ENCODE peak calls at places on chromosomes 5 and 9, in five cellular contexts. C is neural progenitor cell, K is left lung, D is body of pancreas, J is cardiac fibroblast. Q is an unnamed sample.
A peak's percentile ranks its signal among the peaks of the same experiment; 100 is the strongest.

GRCh38 chr5:118698774-118699173 is 289.6 kb downstream of the DTWD2 start:
- DNase-seq in C (peak; percentile 34), K (no peak), D (no peak), J (no peak), Q (no peak)

GRCh38 chr5:176383961-176384360 is 4.4 kb downstream of the NOP16 start:
- DNase-seq in C (no peak), K (no peak), D (no peak), J (no peak), Q (no peak)

GRCh38 chr5:41404757-41405156 is 105.6 kb downstream of the PLCXD3 start:
- DNase-seq in C (no peak), K (no peak), D (no peak), J (peak; percentile 83), Q (no peak)

GRCh38 chr9:5869315-5870019 is 21.2 kb upstream of the MLANA start:
- DNase-seq in C (peak; percentile 20), K (no peak), D (no peak), J (no peak), Q (peak; percentile 6)

GRCh38 chr5:104126980-104127379 is 564.4 kb upstream of the NUDT12 start:
- DNase-seq in C (no peak), K (no peak), D (no peak), J (no peak), Q (no peak)

GRCh38 chr9:108762348-108763055 is 93.3 kb downstream of the ACTL7B start:
- DNase-seq in C (no peak), K (no peak), D (no peak), J (no peak), Q (no peak)

GRCh38 chr5:126054593-126055347 is 368.4 kb upstream of the GRAMD2B start:
- DNase-seq in C (no peak), K (no peak), D (no peak), J (no peak), Q (no peak)

GRCh38 chr9:89436326-89436725 is 61.6 kb downstream of the SEMA4D start:
- DNase-seq in C (no peak), K (no peak), D (no peak), J (no peak), Q (no peak)

GRCh38 chr5:109413463-109413862 is 3.7 kb upstream of the PJA2 start:
- DNase-seq in C (peak; percentile 58), K (no peak), D (peak; percentile 49), J (peak; percentile 48), Q (peak; percentile 31)

GRCh38 chr9:33162721-33163311 is 4.3 kb downstream of the B4GALT1 start:
- DNase-seq in C (no peak), K (no peak), D (peak; percentile 53), J (peak; percentile 93), Q (peak; percentile 98)

GRCh38 chr9:124239249-124240073 is 18.3 kb upstream of the NEK6 start:
- DNase-seq in C (no peak), K (no peak), D (no peak), J (no peak), Q (no peak)

GRCh38 chr9:37119360-37119759 is 1.0 kb upstream of the ZCCHC7 start:
- DNase-seq in C (no peak), K (no peak), D (no peak), J (no peak), Q (no peak)

GRCh38 chr9:37121881-37122280 is 1.5 kb downstream of the ZCCHC7 start:
- DNase-seq in C (no peak), K (no peak), D (no peak), J (no peak), Q (peak; percentile 30)

GRCh38 chr9:37117956-37118355 is 2.4 kb upstream of the ZCCHC7 start:
- DNase-seq in C (no peak), K (no peak), D (no peak), J (no peak), Q (no peak)

GRCh38 chr9:37119907-37120839 is at the start of gene ZCCHC7:
- DNase-seq in C (peak; percentile 94), K (peak; percentile 98), D (peak; percentile 97), J (peak; percentile 96), Q (peak; percentile 93)
- H3K4me3 ChIP-seq in C (peak within 1 kb of the TSS; percentile 74), K (peak within 1 kb of the TSS; percentile 82), D (peak within 1 kb of the TSS; percentile 57), J (peak within 1 kb of the TSS; percentile 87), Q (peak within 1 kb of the TSS; percentile 81)

GRCh38 chr5:89847743-89848142 is 561.8 kb downstream of the CETN3 start:
- DNase-seq in C (no peak), K (no peak), D (no peak), J (no peak), Q (peak; percentile 50)

GRCh38 chr5:89849819-89850515 is 559.6 kb downstream of the CETN3 start:
- DNase-seq in C (peak; percentile 29), K (no peak), D (no peak), J (peak; percentile 34), Q (peak; percentile 5)

GRCh38 chr5:89850516-89850865 is 559.1 kb downstream of the CETN3 start:
- DNase-seq in C (no peak), K (no peak), D (no peak), J (no peak), Q (no peak)

DNA sequence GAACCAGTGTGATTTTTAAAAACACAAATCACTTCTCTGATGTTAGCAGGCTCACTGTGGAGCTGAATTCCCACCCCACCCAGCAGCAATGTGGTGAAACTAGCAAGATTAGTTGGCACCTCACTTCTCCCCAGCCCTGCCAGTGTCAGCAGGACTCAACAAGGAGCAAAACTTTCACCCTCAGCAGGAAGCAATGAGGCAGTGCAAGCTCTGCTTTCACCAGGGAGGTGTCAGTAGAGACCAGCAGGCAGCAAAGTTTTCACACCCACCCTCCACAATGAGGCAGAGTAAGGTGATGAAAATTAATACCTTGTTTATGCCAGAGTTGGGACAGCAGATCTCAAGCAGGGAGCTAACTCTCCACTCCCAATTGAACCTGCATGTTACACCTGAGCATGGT is 565.0 kb downstream of the CETN3 start:
- DNase-seq in C (no peak), K (no peak), D (no peak), J (peak; percentile 5), Q (no peak)
- TF ChIP-seq CTCF in C (no peak), K (no peak), D (no peak), J (no peak), Q (no peak)

GRCh38 chr5:21688655-21689054 is 1164.5 kb downstream of the CDH12 start:
- DNase-seq in C (no peak), K (no peak), D (no peak), J (no peak), Q (peak; percentile 71)

GRCh38 chr5:21687621-21688020 is 1165.5 kb downstream of the CDH12 start:
- DNase-seq in C (no peak), K (no peak), D (no peak), J (no peak), Q (no peak)

DNA sequence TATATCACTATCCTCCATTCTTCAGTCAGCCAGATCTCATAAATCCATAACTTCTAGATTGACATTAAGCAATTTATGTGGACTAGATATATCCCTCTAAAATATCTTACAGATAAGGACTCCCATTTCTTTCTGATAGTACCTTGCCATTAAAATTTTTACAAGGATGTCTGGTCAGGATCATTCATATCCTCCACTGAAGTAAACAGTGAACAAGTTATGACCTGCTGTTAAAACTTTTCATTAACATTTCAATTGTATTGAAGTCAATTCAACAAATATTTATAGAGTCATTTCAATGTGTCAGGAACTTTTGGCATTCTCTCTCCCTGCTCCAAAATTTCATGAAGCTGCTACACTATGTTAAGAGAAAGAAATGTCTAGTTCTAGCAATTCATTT is 1159.6 kb downstream of the CDH12 start:
- DNase-seq in C (no peak), K (no peak), D (no peak), J (no peak), Q (no peak)
- H3K4me3 ChIP-seq in C (no peak overlapping the region), K (no peak overlapping the region), D (no peak overlapping the region), J (no peak overlapping the region), Q (no peak overlapping the region)

DNA sequence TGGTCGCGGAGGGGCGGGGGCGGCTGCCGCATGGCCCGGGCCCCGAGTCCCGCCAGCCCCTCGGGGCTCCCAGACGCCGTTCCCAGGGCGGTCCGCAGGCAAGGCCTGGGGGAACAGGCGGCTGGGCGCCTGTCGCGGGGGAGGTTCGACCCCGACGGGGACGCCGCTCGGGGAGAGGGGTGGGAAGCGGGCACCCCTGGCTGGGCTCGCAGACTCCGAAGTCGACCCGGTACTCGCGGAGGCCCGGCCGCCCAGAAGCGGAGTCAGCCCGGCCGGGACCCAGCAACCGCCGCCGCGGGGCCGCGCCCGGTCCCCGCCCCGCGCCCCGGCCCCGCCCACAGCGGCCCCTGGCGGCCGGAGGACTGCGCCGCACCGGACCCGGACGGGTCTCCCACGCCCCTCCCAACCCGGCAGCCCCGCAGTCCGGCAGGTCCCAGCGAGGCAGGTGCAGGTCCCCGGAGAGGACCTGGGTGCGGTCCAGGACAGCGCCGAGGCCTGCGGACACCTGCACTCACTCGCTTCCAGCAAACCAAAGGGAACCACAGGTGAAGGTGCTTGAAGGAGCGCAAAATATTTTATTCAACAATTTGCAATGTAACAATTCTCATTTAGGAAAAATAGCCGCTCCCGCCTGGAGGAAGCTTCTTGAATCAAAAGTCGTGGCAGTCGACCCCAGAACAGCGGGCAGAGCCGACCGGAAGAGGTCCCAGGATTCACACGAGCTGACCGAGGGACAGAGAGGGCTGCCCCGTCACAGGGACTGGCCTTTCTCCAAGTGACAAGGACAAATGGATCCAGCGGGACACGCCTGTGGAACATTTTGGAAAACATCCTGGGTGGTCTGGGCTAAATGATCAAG is at the start of gene INPP5E:
- DNase-seq in C (peak; percentile 86), K (peak; percentile 96), D (peak; percentile 77), J (peak; percentile 78), Q (peak; percentile 53)
- TF ChIP-seq CTCF in C (peak; percentile 55), K (peak; percentile 77), D (peak; percentile 75), J (peak; percentile 33), Q (no peak)

DNA sequence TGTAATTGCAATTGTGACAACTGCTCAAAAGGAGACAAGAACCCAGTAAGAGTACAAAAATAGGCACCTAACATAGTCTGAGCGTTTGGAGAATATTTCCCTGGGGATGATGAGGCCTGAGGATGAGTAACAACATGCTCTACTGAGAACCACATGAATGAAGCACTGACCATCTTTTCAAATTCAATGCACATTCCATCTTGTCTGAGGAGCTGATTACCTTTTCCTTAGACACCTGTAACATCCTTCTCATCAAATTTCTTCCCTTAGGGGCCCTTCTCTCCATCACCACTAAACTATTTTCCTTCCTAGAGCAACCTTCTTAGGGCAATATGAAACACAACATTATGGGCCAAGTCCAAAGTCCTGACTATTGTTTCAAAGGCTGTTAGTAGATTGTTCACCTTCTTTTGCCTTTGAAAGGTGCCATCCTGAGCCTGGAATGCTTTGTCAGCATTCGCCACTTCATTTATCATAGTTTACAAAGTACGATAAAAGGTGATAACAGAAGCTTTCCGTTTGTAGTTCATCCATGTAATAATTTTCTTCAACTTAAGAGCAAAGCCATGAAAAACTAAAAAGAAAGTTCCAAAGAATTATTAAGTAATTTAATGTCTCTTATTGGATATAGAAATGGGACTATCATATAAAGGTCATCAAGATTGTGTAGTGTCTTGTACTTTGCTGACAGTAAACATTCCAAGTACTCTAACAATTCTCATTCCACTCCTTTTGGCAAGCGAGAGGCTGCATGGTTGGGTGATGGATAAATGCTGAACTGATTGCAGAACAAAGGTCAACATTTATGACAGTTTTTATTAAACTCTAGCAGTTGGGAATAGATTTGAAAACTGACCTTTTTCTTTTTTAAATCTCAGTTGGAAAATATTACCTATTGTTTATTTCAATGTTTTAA is 471.2 kb downstream of the PDE4D start:
- DNase-seq in C (no peak), K (no peak), D (no peak), J (no peak), Q (no peak)
- H3K4me3 ChIP-seq in C (no peak overlapping the region), K (no peak overlapping the region), D (no peak overlapping the region), J (no peak overlapping the region), Q (no peak overlapping the region)